ENCODE peak calls at places on chromosome 12, in five cellular contexts. R is midbrain; B is stimulated activated CD4-positive, alpha-beta T cell treated with anti-CD3 and anti-CD28 coated beads, Interleukin-4, amount 100 ng/mL, for 1 hour; K is GM03348; E is Caki2. J is an unnamed sample.

GRCh38 chr12:111056618-111057521 is 136.5 kb upstream of the MYL2 start:
- DNase-seq in B (peak), R (no peak), E (no peak), K (no peak), J (peak)

GRCh38 chr12:77401480-77402105 is 336.2 kb upstream of the E2F7 start:
- DNase-seq in K (peak), E (no peak), B (no peak), R (no peak), J (no peak)

GRCh38 chr12:116759783-116760581 is 21.9 kb downstream of the RNFT2 start:
- DNase-seq in B (peak), K (no peak), E (no peak), R (no peak), J (no peak)

GRCh38 chr12:118052324-118053070 is 8.5 kb downstream of the WSB2 start:
- DNase-seq in E (peak), R (peak), B (no peak), K (peak), J (no peak)

GRCh38 chr12:116717466-116718457 is 20.1 kb downstream of the SPRING1 start:
- DNase-seq in R (peak), E (no peak), K (peak), B (no peak), J (no peak)

GRCh38 chr12:95857151-95857550 is 1.6 kb upstream of the SNRPF start:
- DNase-seq in K (no peak), R (no peak), E (no peak), B (no peak), J (no peak)

GRCh38 chr12:1655225-1655788 is 26.3 kb downstream of the WNT5B start:
- DNase-seq in E (no peak), B (no peak), R (no peak), K (no peak), J (no peak)

GRCh38 chr12:71046215-71046614 is 111.6 kb downstream of the TSPAN8 start:
- DNase-seq in R (no peak), E (no peak), K (peak), B (no peak), J (no peak)

GRCh38 chr12:45215419-45216296 is at the start of gene ANO6:
- DNase-seq in E (peak), B (peak), R (peak), K (peak), J (peak)

GRCh38 chr12:57049890-57050289 is at the start of gene MYO1A:
- DNase-seq in E (peak), B (no peak), K (peak), R (no peak), J (no peak)

GRCh38 chr12:100163416-100164152 is 20.9 kb upstream of the BLTP3B start:
- DNase-seq in B (peak), K (peak), R (peak), E (peak), J (peak)

GRCh38 chr12:53869500-53869899 is 69.1 kb upstream of the HOXC13 start:
- DNase-seq in K (no peak), B (no peak), R (no peak), E (peak), J (no peak)

GRCh38 chr12:34215893-34216285 is 193.6 kb downstream of the ALG10 start:
- DNase-seq in E (no peak), B (no peak), K (no peak), R (no peak), J (no peak)

J was measured in stimulated activated naive CD4-positive, alpha-beta T cell treated with Interleukin-2 at 50 U/mL for 16 hours.